ENCODE peak calls at places on chromosomes 11 and 22, in seven cellular contexts. N is tibial nerve; Z is prostate gland; R is mucosa of descending colon; L is CD4-positive, CD25-positive, alpha-beta regulatory T cell; B is neuronal stem cell; S is CD8-positive, alpha-beta memory T cell. C is an unnamed sample.
A peak's percentile ranks its signal among the peaks of the same experiment; 100 is the strongest.

GRCh38 chr11:57597971-57598830 is 716 bp downstream of the SERPING1 start:
- DNase-seq in N (peak; percentile 73), Z (peak; percentile 59), R (peak; percentile 59), L (no peak), B (peak; percentile 97), S (no peak), C (peak; percentile 74)

GRCh38 chr22:48943567-48944432 is 883.9 kb downstream of the BRD1 start:
- DNase-seq in N (no peak), Z (no peak), R (peak; percentile 36), L (no peak), B (peak; percentile 29), S (no peak), C (no peak)

GRCh38 chr22:40684728-40685127 is 5.4 kb downstream of the MCHR1 start:
- DNase-seq in N (no peak), Z (no peak), R (no peak), L (no peak), B (no peak), S (peak; percentile 47), C (no peak)

GRCh38 chr11:93717501-93717900 is 23.8 kb downstream of the TAF1D start:
- DNase-seq in N (no peak), Z (no peak), R (no peak), L (no peak), B (no peak), S (no peak), C (no peak)

GRCh38 chr11:111089759-111090158 is 155.8 kb upstream of the POU2AF2 start:
- DNase-seq in N (no peak), Z (no peak), R (no peak), L (no peak), B (no peak), S (no peak), C (no peak)

GRCh38 chr11:78228467-78228866 is 39.7 kb downstream of the USP35 start:
- DNase-seq in N (peak; percentile 63), Z (no peak), R (no peak), L (no peak), B (peak; percentile 27), S (no peak), C (peak; percentile 66)

GRCh38 chr11:64334764-64335741 is 5.0 kb upstream of the CCDC88B start:
- DNase-seq in N (no peak), Z (no peak), R (peak; percentile 61), L (no peak), B (no peak), S (no peak), C (peak; percentile 81)

GRCh38 chr22:46245515-46245914 is 4.6 kb downstream of the CDPF1 start:
- DNase-seq in N (no peak), Z (no peak), R (peak; percentile 56), L (no peak), B (no peak), S (no peak), C (no peak)

GRCh38 chr11:134949121-134949591 is 537.1 kb upstream of the B3GAT1 start:
- DNase-seq in N (peak; percentile 19), Z (no peak), R (no peak), L (no peak), B (no peak), S (no peak), C (no peak)

GRCh38 chr11:76795285-76795935 is 12.3 kb downstream of the TSKU start:
- DNase-seq in N (no peak), Z (no peak), R (no peak), L (no peak), B (no peak), S (no peak), C (no peak)

GRCh38 chr11:70503878-70504240 is 105.5 kb downstream of the CTTN start:
- DNase-seq in N (no peak), Z (no peak), R (peak; percentile 42), L (no peak), B (no peak), S (peak; percentile 26), C (no peak)

GRCh38 chr11:45333023-45333422 is 46.9 kb upstream of the SYT13 start:
- DNase-seq in N (no peak), Z (no peak), R (no peak), L (no peak), B (no peak), S (no peak), C (peak; percentile 18)

GRCh38 chr11:103794262-103794661 is 242.2 kb upstream of the DDI1 start:
- DNase-seq in N (no peak), Z (no peak), R (no peak), L (no peak), B (no peak), S (no peak), C (no peak)

GRCh38 chr11:3165152-3165705 is at the start of gene OSBPL5:
- DNase-seq in N (peak; percentile 55), Z (peak; percentile 68), R (peak; percentile 87), L (peak; percentile 12), B (no peak), S (no peak), C (peak; percentile 77)
- H3K4me3 ChIP-seq in N (peak within 1 kb of the TSS; percentile 64), Z (peak within 1 kb of the TSS; percentile 87), R (peak within 1 kb of the TSS; percentile 67), L (no peak within 1 kb of the TSS), B (peak within 1 kb of the TSS; percentile 87), S (peak within 1 kb of the TSS; percentile 54), C (peak within 1 kb of the TSS; percentile 65)

GRCh38 chr11:119432484-119433368 is 9.8 kb upstream of the THY1 start:
- DNase-seq in N (no peak), Z (no peak), R (no peak), L (no peak), B (no peak), S (no peak), C (peak; percentile 84)
- H3K4me3 ChIP-seq in N (peak overlapping the region; percentile 24), Z (no peak overlapping the region), R (no peak overlapping the region), L (no peak overlapping the region), B (no peak overlapping the region), S (no peak overlapping the region), C (no peak overlapping the region)

GRCh38 chr11:121066623-121067022 is 34.4 kb upstream of the TECTA start:
- DNase-seq in N (no peak), Z (no peak), R (no peak), L (no peak), B (no peak), S (no peak), C (no peak)

GRCh38 chr11:121067453-121067852 is 33.6 kb upstream of the TECTA start:
- DNase-seq in N (no peak), Z (no peak), R (no peak), L (no peak), B (no peak), S (no peak), C (no peak)

GRCh38 chr11:121067912-121068652 is 33.0 kb upstream of the TECTA start:
- DNase-seq in N (no peak), Z (no peak), R (no peak), L (no peak), B (no peak), S (no peak), C (no peak)

GRCh38 chr11:121067026-121067425 is 34.0 kb upstream of the TECTA start:
- DNase-seq in N (no peak), Z (no peak), R (no peak), L (no peak), B (no peak), S (no peak), C (no peak)

DNA sequence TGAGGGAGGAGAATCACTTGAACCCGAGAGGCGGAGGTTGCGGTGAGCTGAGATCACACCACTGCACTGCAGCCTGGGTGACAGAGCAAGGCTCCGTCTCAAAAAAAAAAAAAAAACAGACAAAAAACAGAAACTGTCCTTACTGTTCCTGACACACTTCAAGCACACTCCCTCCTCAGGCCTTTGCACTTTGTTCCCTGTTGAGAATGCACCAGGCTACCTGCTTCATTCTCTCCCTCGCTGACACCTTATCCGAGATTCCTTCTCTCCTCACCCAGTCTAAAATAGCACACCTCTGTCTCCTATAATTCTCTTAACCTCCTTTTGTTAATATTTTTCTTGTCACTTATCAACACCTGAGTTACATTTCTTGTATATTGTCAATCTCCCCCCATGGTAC is 32.3 kb upstream of the TECTA start:
- DNase-seq in N (no peak), Z (no peak), R (no peak), L (no peak), B (no peak), S (no peak), C (no peak)
- H3K4me3 ChIP-seq in N (no peak overlapping the region), Z (no peak overlapping the region), R (no peak overlapping the region), L (no peak overlapping the region), B (no peak overlapping the region), S (no peak overlapping the region), C (no peak overlapping the region)

GRCh38 chr11:62707277-62707771 is at the start of the genes BSCL2 and GNG3:
- DNase-seq in N (no peak), Z (no peak), R (peak; percentile 47), L (no peak), B (peak; percentile 79), S (no peak), C (no peak)
- H3K4me3 ChIP-seq in N (peak within 1 kb of the TSS; percentile 86), Z (peak within 1 kb of the TSS; percentile 65), R (peak within 1 kb of the TSS; percentile 47), L (peak within 1 kb of the TSS; percentile 95), B (peak within 1 kb of the TSS; percentile 70), S (peak within 1 kb of the TSS; percentile 91), C (peak within 1 kb of the TSS; percentile 41)

GRCh38 chr11:130037881-130038601 is 31.7 kb upstream of the APLP2 start:
- DNase-seq in N (no peak), Z (no peak), R (no peak), L (no peak), B (peak; percentile 38), S (no peak), C (peak; percentile 63)

GRCh38 chr11:130043575-130043974 is 26.1 kb upstream of the APLP2 start:
- DNase-seq in N (peak; percentile 11), Z (no peak), R (no peak), L (no peak), B (no peak), S (no peak), C (no peak)

GRCh38 chr11:130047141-130047540 is 22.6 kb upstream of the APLP2 start:
- DNase-seq in N (no peak), Z (no peak), R (no peak), L (no peak), B (no peak), S (no peak), C (no peak)

GRCh38 chr11:130040281-130040940 is 29.3 kb upstream of the APLP2 start:
- DNase-seq in N (no peak), Z (no peak), R (no peak), L (no peak), B (no peak), S (no peak), C (no peak)

GRCh38 chr11:130042093-130042591 is 27.6 kb upstream of the APLP2 start:
- DNase-seq in N (no peak), Z (no peak), R (no peak), L (no peak), B (no peak), S (no peak), C (peak; percentile 89)
- H3K4me3 ChIP-seq in N (no peak overlapping the region), Z (no peak overlapping the region), R (no peak overlapping the region), L (no peak overlapping the region), B (no peak overlapping the region), S (no peak overlapping the region), C (no peak overlapping the region)

GRCh38 chr11:18394928-18395734 is 768 bp downstream of the LDHA start:
- DNase-seq in N (peak; percentile 21), Z (peak; percentile 10), R (peak; percentile 54), L (no peak), B (peak; percentile 17), S (peak; percentile 51), C (peak; percentile 24)

GRCh38 chr11:18392434-18393321 is 1.7 kb upstream of the LDHA start:
- DNase-seq in N (no peak), Z (no peak), R (no peak), L (no peak), B (no peak), S (no peak), C (no peak)

GRCh38 chr11:18395735-18396504 is 1.6 kb downstream of the LDHA start:
- DNase-seq in N (peak; percentile 95), Z (peak; percentile 97), R (peak; percentile 99), L (peak; percentile 97), B (peak; percentile 98), S (peak; percentile 97), C (peak; percentile 100)

GRCh38 chr11:18394300-18394927 is at the start of gene LDHA:
- DNase-seq in N (peak; percentile 98), Z (peak; percentile 96), R (peak; percentile 99), L (peak; percentile 95), B (peak; percentile 39), S (peak; percentile 99), C (peak; percentile 99)

GRCh38 chr11:18393581-18394299 is 623 bp upstream of the LDHA start:
- DNase-seq in N (peak; percentile 18), Z (no peak), R (peak; percentile 36), L (no peak), B (no peak), S (no peak), C (peak; percentile 19)
- H3K4me3 ChIP-seq in N (peak overlapping the region; percentile 96), Z (peak overlapping the region; percentile 79), R (no peak overlapping the region), L (peak overlapping the region; percentile 73), B (peak overlapping the region; percentile 71), S (peak overlapping the region; percentile 58), C (peak overlapping the region; percentile 72)